ENCODE peak calls at places on chromosomes 16 and 17, in four cellular contexts. W is DND-41, H is fibroblast of pulmonary artery, C is mucosa of descending colon. Q is an unnamed sample.

GRCh38 chr17:67390006-67390645 is 13.0 kb downstream of the PITPNC1 start:
- DNase-seq in W (no peak), H (no peak), C (no peak), Q (no peak)

GRCh38 chr17:36151891-36152638 is 24.4 kb downstream of the TBC1D3B start:
- DNase-seq in C (no peak), H (no peak), W (no peak), Q (no peak)

GRCh38 chr17:81460856-81461460 is 51.6 kb downstream of the ACTG1 start:
- DNase-seq in H (no peak), W (peak), C (no peak), Q (no peak)

GRCh38 chr16:58280846-58281301 is 14.0 kb downstream of the PRSS54 start:
- DNase-seq in C (no peak), W (peak), H (no peak), Q (no peak)

GRCh38 chr16:28898942-28899341 is 20.7 kb downstream of the ATP2A1 start:
- DNase-seq in H (no peak), W (no peak), C (no peak), Q (no peak)

GRCh38 chr17:76497699-76497978 is 3.6 kb downstream of the RHBDF2 start:
- DNase-seq in H (no peak), W (no peak), C (no peak), Q (no peak)

GRCh38 chr16:55035037-55035436 is 104.4 kb downstream of the IRX5 start:
- DNase-seq in H (no peak), W (peak), C (peak), Q (no peak)

GRCh38 chr16:68378436-68379415 is 67.9 kb downstream of the PRMT7 start:
- DNase-seq in C (no peak), H (no peak), W (peak), Q (no peak)

GRCh38 chr16:30698139-30698815 is 694 bp upstream of the SRCAP start:
- DNase-seq in W (peak), H (peak), C (peak), Q (peak)

GRCh38 chr16:55571191-55571897 is 4.9 kb downstream of the CAPNS2 start:
- DNase-seq in C (no peak), H (no peak), W (no peak), Q (peak)

GRCh38 chr16:67249178-67249759 is 490 bp downstream of the SLC9A5 start:
- DNase-seq in C (no peak), W (no peak), H (no peak), Q (no peak)

GRCh38 chr16:822174-822908 is 21.8 kb upstream of the GNG13 start:
- DNase-seq in C (no peak), H (no peak), W (no peak), Q (no peak)

GRCh38 chr17:38697061-38697820 is 7.8 kb upstream of the MLLT6 start:
- DNase-seq in C (no peak), H (no peak), W (no peak), Q (no peak)

GRCh38 chr17:38691154-38691553 is 13.9 kb upstream of the MLLT6 start:
- DNase-seq in W (no peak), H (no peak), C (no peak), Q (no peak)

DNA sequence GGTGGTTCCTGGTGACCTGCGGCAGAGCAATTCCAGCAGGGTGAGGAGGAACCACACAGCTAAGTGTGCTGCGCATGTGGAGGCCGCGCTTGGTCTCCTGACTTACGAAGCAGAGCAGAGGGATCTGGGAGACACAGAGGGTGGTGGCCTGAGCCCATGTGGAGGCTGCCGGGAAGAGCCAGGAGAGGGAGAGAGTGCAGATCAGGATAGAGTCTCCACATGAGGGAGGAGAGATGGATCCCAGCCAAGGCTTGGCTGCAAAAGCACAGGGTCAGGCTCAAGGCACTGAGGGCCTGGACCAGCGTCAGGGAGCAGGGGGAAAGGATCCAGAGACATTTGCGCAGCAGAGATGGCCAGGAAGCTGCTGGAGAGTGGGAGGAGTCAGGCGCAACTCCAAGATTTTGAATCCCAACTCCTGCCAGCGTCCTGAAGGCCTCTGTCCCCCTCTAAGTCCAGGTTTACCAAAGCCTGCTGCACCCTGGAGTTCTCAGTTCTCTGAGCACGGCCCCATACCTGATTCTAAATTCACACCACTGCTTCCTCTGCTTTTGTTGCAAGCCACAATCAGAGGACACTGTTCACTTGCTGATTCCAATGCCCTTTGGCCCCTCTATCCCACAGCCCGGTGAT is 11.3 kb upstream of the MLLT6 start:
- DNase-seq in C (peak), W (no peak), H (peak), Q (peak)
- TF ChIP-seq CTCF in C (no peak), W (no peak), H (no peak), Q (no peak)

GRCh38 chr17:4369557-4370230 is 3.2 kb upstream of the UBE2G1 start:
- DNase-seq in C (no peak), H (no peak), W (peak), Q (no peak)
- H3K4me3 ChIP-seq in C (no peak), H (no peak), W (no peak), Q (no peak)

DNA sequence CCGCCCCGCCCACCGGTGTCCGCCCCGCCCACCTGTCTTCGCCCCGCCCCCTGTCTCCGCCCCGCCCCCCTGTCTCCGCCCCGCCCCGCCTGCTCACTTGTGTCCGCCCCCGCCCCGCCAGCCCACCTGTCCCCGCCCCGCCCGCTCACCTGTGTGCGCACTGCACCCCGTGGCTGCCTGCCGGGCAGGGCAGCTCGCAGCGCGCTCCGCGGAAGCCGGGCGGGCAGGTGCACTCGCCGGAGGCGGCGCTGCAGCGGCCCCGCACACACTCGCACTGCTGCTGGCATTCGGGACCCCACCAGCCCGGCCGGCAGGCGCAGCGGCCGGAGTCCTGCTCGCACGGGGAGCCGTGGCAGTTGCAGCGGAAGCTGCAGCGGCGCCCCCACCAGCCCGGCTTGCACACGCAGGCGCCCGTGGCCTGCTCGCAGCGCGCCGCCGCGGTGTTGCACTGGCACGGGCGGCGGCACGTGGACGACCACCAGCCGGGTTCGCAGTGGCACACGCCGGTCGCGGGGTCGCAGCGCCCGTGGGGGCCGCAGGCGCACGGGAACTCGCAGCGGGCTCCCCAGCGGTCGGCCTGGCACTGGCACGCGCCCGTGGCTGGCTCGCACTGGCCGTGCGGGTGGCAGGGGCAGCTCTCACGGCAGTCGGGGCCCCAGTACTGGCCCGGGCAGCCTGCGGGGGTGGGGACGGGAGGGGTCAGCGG is 2.1 kb downstream of the SCARF1 start:
- DNase-seq in W (peak), C (peak), H (no peak), Q (no peak)
- TF ChIP-seq CTCF in W (peak), C (peak), H (no peak), Q (no peak)

DNA sequence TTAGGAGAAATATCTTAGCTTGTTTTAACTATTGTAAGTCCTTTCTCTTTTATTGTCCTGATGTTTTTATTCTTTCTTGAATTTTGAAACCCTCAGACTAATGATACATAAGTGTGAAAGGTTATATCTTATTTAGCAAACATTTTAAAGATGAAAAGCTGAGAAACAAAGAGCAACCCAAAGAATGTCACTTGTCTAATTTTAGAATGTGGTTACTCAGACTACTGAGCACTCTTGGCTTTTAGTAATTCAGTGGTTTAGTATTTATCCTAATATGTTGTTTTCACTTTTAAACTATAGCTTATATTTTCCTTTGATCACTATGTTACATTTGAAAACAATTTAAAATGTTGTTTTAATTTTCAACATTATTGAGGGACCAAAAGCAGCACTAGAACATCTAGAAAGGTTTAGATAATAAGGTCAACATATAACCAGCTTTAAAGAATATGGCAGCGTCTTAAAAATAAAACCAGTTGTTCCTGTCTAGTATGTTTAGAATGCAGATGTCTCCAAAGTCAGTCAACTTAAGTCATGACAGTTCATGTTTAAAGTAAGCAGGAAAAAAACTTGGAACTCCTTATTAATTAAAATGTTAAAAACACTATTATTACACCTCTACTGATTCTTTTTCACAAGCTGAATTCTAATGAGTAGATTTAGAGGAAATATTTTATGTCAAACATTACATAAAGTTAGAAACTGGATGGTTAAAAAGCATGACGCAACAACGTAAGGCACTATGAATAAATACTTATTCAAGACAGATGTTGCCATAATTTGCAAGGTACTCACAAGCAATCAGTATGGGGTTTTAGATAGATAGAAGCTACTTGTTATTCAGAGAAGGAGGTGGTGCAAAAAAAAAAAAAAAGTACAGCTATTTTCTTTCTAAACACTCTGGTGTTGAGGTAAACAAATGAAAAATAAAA is 2.4 kb downstream of the MBTD1 start:
- DNase-seq in C (no peak), H (peak), W (no peak), Q (peak)
- H3K4me3 ChIP-seq in C (no peak), H (no peak), W (peak), Q (peak)

DNA sequence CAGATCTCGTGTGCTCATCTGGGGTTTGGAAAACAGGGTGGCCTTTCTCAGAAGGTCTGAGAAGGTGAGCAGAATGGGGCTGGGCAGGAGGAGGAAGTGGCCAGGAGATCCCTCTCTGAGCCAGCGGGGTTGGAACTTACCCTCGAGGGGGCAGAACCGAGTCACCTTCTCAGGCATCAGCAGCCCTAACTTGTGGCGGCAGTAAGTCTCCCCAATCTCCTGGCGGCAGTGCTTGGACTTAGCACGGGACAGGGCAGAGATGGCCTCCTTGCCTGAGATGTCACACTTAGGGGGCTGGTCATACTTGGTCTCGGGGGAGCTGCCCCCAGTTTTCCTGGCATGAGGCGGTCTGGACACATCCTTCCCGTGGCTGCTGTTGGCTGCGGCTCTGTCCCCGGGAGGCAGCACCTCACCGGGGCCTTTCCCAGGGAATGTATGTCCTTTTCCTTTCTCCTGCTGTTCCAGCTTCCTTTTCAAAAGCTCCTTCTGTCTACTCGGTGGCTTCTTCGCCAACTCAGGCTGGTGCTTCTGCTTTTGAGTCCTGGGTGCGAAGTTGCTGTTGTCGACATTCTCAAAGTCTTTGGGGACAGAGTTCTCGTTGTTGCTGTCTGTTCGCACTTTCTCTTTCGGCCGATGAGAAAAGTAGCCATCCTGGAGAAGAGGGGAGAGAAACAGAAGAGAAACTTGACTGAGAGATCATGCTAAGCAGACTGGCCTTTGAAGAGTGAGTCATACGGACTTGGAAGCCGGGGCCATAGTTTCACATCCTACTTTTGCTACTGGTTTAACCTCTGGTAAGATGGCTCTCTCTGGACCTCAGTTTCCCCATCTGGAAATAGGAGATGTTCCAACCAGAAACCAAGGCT is 211.7 kb downstream of the XYLT1 start:
- DNase-seq in H (no peak), W (no peak), C (peak), Q (no peak)
- TF ChIP-seq CTCF in H (no peak), W (no peak), C (no peak), Q (no peak)

GRCh38 chr17:42653179-42654124 is 5.6 kb upstream of the TUBG2 start:
- DNase-seq in H (peak), C (peak), W (no peak), Q (peak)
- H3K4me3 ChIP-seq in H (peak), C (no peak), W (no peak), Q (peak)